ENCODE peak calls at places on chromosomes 2 and 18, in ten cellular contexts. K is effector memory CD4-positive, alpha-beta T cell; E is ACHN; O is esophagus squamous epithelium; X is AML-193; I is endothelial cell; Z is fibroblast of the conjunctiva; N is tibial nerve; G is AG08395; D is body of pancreas. Q is an unnamed sample.

GRCh38 chr2:217847106-217847505 is 155.7 kb downstream of the TNS1 start:
- DNase-seq in Z (no peak), I (no peak), N (no peak), X (no peak), O (no peak), K (no peak), G (no peak), E (no peak), D (no peak), Q (no peak)

GRCh38 chr2:109213646-109214417 is 84.8 kb downstream of the SH3RF3 start:
- DNase-seq in G (peak), E (no peak), K (peak), I (no peak), X (peak), D (peak), N (no peak), O (no peak), Z (peak), Q (no peak)

GRCh38 chr2:160460333-160460731 is 33.3 kb downstream of the RBMS1 start:
- DNase-seq in Z (no peak), E (no peak), X (no peak), O (no peak), K (no peak), G (no peak), D (no peak), I (no peak), N (no peak), Q (no peak)

GRCh38 chr2:74464406-74464805 is 776 bp downstream of the MOGS start:
- DNase-seq in O (no peak), Z (no peak), D (no peak), X (no peak), I (no peak), K (no peak), G (no peak), N (no peak), E (no peak), Q (no peak)

GRCh38 chr2:206443735-206444527 is 599 bp downstream of the ADAM23 start:
- DNase-seq in O (no peak), X (no peak), Z (no peak), G (peak), D (peak), K (no peak), E (peak), N (no peak), I (peak), Q (no peak)

GRCh38 chr18:72530622-72531021 is 13.5 kb downstream of the CBLN2 start:
- DNase-seq in K (no peak), O (no peak), Z (no peak), D (no peak), E (peak), X (no peak), I (no peak), N (no peak), G (no peak), Q (no peak)

GRCh38 chr2:53913721-53914120 is 54.0 kb upstream of the GPR75 start:
- DNase-seq in X (peak), I (peak), D (no peak), O (no peak), N (no peak), E (peak), K (no peak), Z (peak), G (peak), Q (no peak)

GRCh38 chr2:230793573-230794359 is 71.0 kb upstream of the ITM2C start:
- DNase-seq in Z (peak), E (peak), K (peak), O (peak), X (peak), G (peak), D (peak), N (peak), I (no peak), Q (peak)

GRCh38 chr2:68379184-68379708 is 14.2 kb downstream of the PLEK start:
- DNase-seq in Z (no peak), I (no peak), O (no peak), D (no peak), K (no peak), G (no peak), X (no peak), E (no peak), N (no peak), Q (no peak)

GRCh38 chr2:216626168-216626874 is 6.9 kb upstream of the IGFBP2 start:
- DNase-seq in O (no peak), K (no peak), N (no peak), D (no peak), E (no peak), X (no peak), Z (no peak), G (no peak), I (no peak), Q (no peak)

GRCh38 chr2:233051241-233052149 is 8.6 kb upstream of the INPP5D start:
- DNase-seq in O (no peak), D (peak), E (no peak), G (peak), N (no peak), K (no peak), X (no peak), I (no peak), Z (peak), Q (peak)

GRCh38 chr2:131121464-131121863 is 16.3 kb downstream of the PLEKHB2 start:
- DNase-seq in G (no peak), D (no peak), K (no peak), I (no peak), O (no peak), E (no peak), Z (no peak), X (no peak), N (no peak), Q (no peak)

GRCh38 chr2:34099377-34099776 is 500.3 kb upstream of the FAM98A start:
- DNase-seq in D (no peak), Z (no peak), E (no peak), I (no peak), K (no peak), N (no peak), X (no peak), G (no peak), O (no peak), Q (no peak)

GRCh38 chr2:54724560-54725342 is 1.3 kb downstream of the EML6 start:
- DNase-seq in N (no peak), K (peak), D (peak), E (peak), I (peak), G (no peak), X (no peak), O (no peak), Z (no peak), Q (no peak)

GRCh38 chr2:162963156-162963555 is 124.6 kb upstream of the KCNH7 start:
- DNase-seq in N (no peak), O (no peak), D (no peak), K (no peak), I (no peak), Z (no peak), G (no peak), X (no peak), E (no peak), Q (no peak)

GRCh38 chr18:48828713-48829442 is 121.9 kb downstream of the SMAD7 start:
- DNase-seq in Z (no peak), X (no peak), O (no peak), E (no peak), N (no peak), I (no peak), D (no peak), K (no peak), G (no peak), Q (no peak)

GRCh38 chr2:134361648-134362047 is 107.8 kb downstream of the MGAT5 start:
- DNase-seq in E (no peak), X (no peak), G (no peak), I (no peak), N (no peak), K (no peak), Z (no peak), O (no peak), D (no peak), Q (no peak)

GRCh38 chr2:47429795-47430194 is 26.8 kb downstream of the MSH2 start:
- DNase-seq in G (peak), E (peak), I (no peak), D (no peak), Z (peak), N (no peak), X (no peak), O (no peak), K (no peak), Q (no peak)

GRCh38 chr2:23026671-23027070 is 358.3 kb upstream of the KLHL29 start:
- DNase-seq in N (no peak), X (no peak), I (no peak), D (no peak), Z (no peak), O (no peak), E (no peak), K (no peak), G (no peak), Q (no peak)

GRCh38 chr18:40752336-40752735 is 1202.7 kb upstream of the PIK3C3 start:
- DNase-seq in I (no peak), X (no peak), N (no peak), O (no peak), E (no peak), G (no peak), Z (no peak), D (no peak), K (no peak), Q (no peak)

GRCh38 chr2:156826342-156826933 is 390.3 kb downstream of the GPD2 start:
- DNase-seq in O (no peak), Z (peak), X (no peak), G (peak), N (no peak), E (peak), K (no peak), D (peak), I (no peak), Q (no peak)

GRCh38 chr18:44818148-44818547 is 137.5 kb downstream of the SETBP1 start:
- DNase-seq in N (no peak), X (no peak), D (no peak), G (no peak), O (no peak), K (no peak), E (no peak), I (no peak), Z (no peak), Q (no peak)

GRCh38 chr2:232444409-232445148 is 11.4 kb upstream of the ALPI start:
- DNase-seq in N (no peak), G (peak), D (peak), O (no peak), E (peak), I (peak), K (peak), X (peak), Z (peak), Q (no peak)

GRCh38 chr2:167192833-167193232 is 304.6 kb downstream of the XIRP2 start:
- DNase-seq in N (no peak), Z (peak), I (no peak), O (no peak), X (no peak), G (no peak), E (no peak), D (no peak), K (no peak), Q (no peak)

GRCh38 chr2:52072949-52073348 is 1041.0 kb upstream of the NRXN1 start:
- DNase-seq in K (no peak), O (no peak), X (no peak), Z (no peak), D (no peak), G (no peak), N (no peak), I (no peak), E (no peak), Q (no peak)

GRCh38 chr2:869357-869871 is 81.2 kb upstream of the SNTG2 start:
- DNase-seq in D (no peak), G (no peak), K (no peak), E (no peak), X (no peak), O (no peak), I (no peak), Z (no peak), N (no peak), Q (no peak)

GRCh38 chr18:57915241-57915640 is 112.1 kb upstream of the ATP8B1 start:
- DNase-seq in I (no peak), O (no peak), E (no peak), D (no peak), N (no peak), K (no peak), X (no peak), Z (peak), G (no peak), Q (no peak)

GRCh38 chr18:74281639-74282358 is 10.0 kb downstream of the CYB5A start:
- DNase-seq in I (no peak), E (no peak), G (peak), Z (no peak), K (no peak), O (no peak), D (peak), X (no peak), N (no peak), Q (no peak)

GRCh38 chr2:127563458-127564428 is 28.3 kb downstream of the MYO7B start:
- DNase-seq in E (no peak), O (no peak), G (no peak), N (no peak), X (no peak), K (no peak), D (no peak), I (no peak), Z (no peak), Q (no peak)

GRCh38 chr18:78822886-78823285 is 156.7 kb upstream of the SALL3 start:
- DNase-seq in Z (no peak), K (no peak), O (no peak), D (no peak), G (no peak), N (no peak), E (no peak), I (no peak), X (no peak), Q (no peak)

GRCh38 chr2:1602359-1603010 is 141.8 kb downstream of the PXDN start:
- DNase-seq in G (no peak), O (no peak), I (no peak), N (no peak), D (no peak), E (no peak), K (no peak), X (no peak), Z (no peak), Q (no peak)